ENCODE peak calls at places on chromosomes 7 and 10, in six cellular contexts. T, A, Z, M, G and Y are unnamed samples.

GRCh38 chr10:30127120-30127541 is 67.7 kb upstream of the JCAD start:
- DNase-seq in Z (no peak), G (no peak), A (no peak), T (no peak), M (peak; percentile 69), Y (no peak)

GRCh38 chr10:63456437-63457210 is 9.2 kb downstream of the JMJD1C start:
- DNase-seq in Z (no peak), A (no peak), T (no peak), M (peak; percentile 75), G (no peak), Y (peak; percentile 67)

GRCh38 chr10:48274636-48275035 is at the start of gene FRMPD2:
- DNase-seq in T (no peak), G (peak; percentile 81), M (no peak), A (peak; percentile 87), Z (no peak), Y (no peak)

GRCh38 chr10:86523348-86523747 is 1.8 kb upstream of the WAPL start:
- DNase-seq in M (peak; percentile 40), T (no peak), A (no peak), Z (no peak), G (peak; percentile 59), Y (no peak)

GRCh38 chr7:89623018-89623672 is 531.1 kb upstream of the STEAP1 start:
- DNase-seq in G (peak; percentile 59), Z (peak; percentile 3), A (peak; percentile 40), T (no peak), M (peak; percentile 54), Y (peak; percentile 35)

GRCh38 chr10:133393401-133394063 is 425 bp upstream of the MTG1 start:
- DNase-seq in Z (no peak), T (no peak), M (peak; percentile 5), A (no peak), G (no peak), Y (no peak)

GRCh38 chr10:49379596-49380410 is 16.1 kb downstream of the DRGX start:
- DNase-seq in M (no peak), T (no peak), G (no peak), Z (no peak), A (no peak), Y (no peak)

GRCh38 chr7:135706038-135706742 is 21.8 kb downstream of the SLC13A4 start:
- DNase-seq in M (no peak), A (no peak), Z (no peak), G (no peak), T (no peak), Y (peak; percentile 77)

GRCh38 chr7:151073990-151074389 is 6.6 kb downstream of the FASTK start:
- DNase-seq in Z (no peak), M (no peak), G (no peak), A (no peak), T (no peak), Y (no peak)

GRCh38 chr10:71473671-71474599 is 77.2 kb downstream of the CDH23 start:
- DNase-seq in M (no peak), T (peak; percentile 52), Z (no peak), A (no peak), G (no peak), Y (no peak)

GRCh38 chr7:45060295-45060694 is 28.5 kb downstream of the NACAD start:
- DNase-seq in T (no peak), M (no peak), A (no peak), G (no peak), Z (no peak), Y (no peak)

GRCh38 chr7:149320313-149321124 is 58.5 kb downstream of the ZNF783 start:
- DNase-seq in Z (no peak), T (no peak), M (no peak), A (no peak), G (no peak), Y (no peak)

GRCh38 chr10:15813415-15813814 is 46.9 kb downstream of the MINDY3 start:
- DNase-seq in A (no peak), T (no peak), Z (no peak), M (peak; percentile 50), G (no peak), Y (no peak)

GRCh38 chr7:149764481-149765398 is 8.6 kb downstream of the ZNF467 start:
- DNase-seq in Z (no peak), M (no peak), T (no peak), A (no peak), G (peak; percentile 87), Y (no peak)

GRCh38 chr10:132555648-132556575 is 18.3 kb downstream of the INPP5A start:
- DNase-seq in A (no peak), G (no peak), T (no peak), M (no peak), Z (no peak), Y (no peak)

GRCh38 chr7:77199008-77199966 is at the start of gene FGL2:
- DNase-seq in M (peak; percentile 85), T (peak; percentile 49), A (no peak), Z (no peak), G (peak; percentile 74), Y (peak; percentile 49)

GRCh38 chr10:7364474-7364873 is 46.4 kb downstream of the SFMBT2 start:
- DNase-seq in G (no peak), M (no peak), Z (no peak), A (no peak), T (no peak), Y (no peak)

GRCh38 chr10:49151025-49151445 is 17.2 kb upstream of the FAM170B start:
- DNase-seq in G (no peak), A (no peak), T (no peak), M (no peak), Z (no peak), Y (no peak)

GRCh38 chr10:89389254-89389653 is 3.2 kb upstream of the IFIT1 start:
- DNase-seq in T (no peak), Z (no peak), A (no peak), G (peak; percentile 11), M (peak; percentile 72), Y (peak; percentile 35)

GRCh38 chr10:89382757-89383156 is 4.9 kb downstream of the IFIT1B start:
- DNase-seq in M (no peak), T (no peak), Z (no peak), A (no peak), G (no peak), Y (peak; percentile 55)

DNA sequence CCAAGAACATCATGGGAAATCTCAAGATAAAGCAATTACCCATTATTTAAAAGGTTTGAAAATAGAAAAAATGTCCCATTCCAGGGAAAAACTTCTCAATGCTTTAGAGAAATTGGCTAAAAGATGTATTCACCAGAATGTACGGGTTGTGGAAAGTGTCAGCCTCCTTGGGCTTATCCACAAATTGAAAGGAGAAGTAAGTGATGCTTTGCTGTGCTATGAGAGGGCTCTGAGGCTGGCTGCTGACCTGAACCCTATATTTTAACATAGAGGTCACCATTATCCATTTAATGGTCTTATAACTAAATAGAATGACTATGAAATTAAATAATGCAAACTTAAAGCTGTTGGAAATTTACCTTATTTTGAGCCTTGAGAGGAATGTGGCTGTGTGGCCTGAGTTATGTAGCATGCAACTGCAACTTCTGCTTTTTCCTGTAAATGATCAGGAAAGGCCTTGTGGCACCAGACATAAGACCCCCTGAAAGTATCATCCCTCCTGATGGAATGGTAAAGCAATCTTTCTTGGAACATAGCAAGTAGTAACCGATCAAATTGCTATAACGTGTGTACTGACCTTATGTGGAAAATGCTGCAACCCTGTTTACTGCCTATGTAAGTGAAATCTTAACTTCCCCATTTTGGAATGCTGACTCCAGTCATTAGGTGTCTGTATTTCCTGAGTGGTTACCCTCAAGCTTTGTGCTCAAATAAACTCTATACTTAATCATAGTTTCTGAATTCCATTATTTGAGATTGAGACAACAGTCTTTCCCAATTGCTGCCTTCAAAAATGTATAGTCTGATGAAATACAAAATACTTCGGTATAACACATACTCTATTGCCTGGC is 6.8 kb downstream of the IFIT1B start:
- DNase-seq in G (no peak), T (no peak), A (no peak), M (no peak), Z (no peak), Y (no peak)
- H3K4me3 ChIP-seq in G (no peak overlapping the region), T (no peak overlapping the region), A (no peak overlapping the region), M (no peak overlapping the region), Z (no peak overlapping the region), Y (no peak overlapping the region)

GRCh38 chr7:142693911-142694310 is 55.4 kb upstream of the PRSS1 start:
- DNase-seq in M (no peak), T (no peak), A (no peak), G (no peak), Z (no peak), Y (no peak)

GRCh38 chr7:142690554-142691182 is 58.6 kb upstream of the PRSS1 start:
- DNase-seq in M (no peak), Z (no peak), G (no peak), A (no peak), T (no peak), Y (no peak)

GRCh38 chr7:142685877-142686508 is 63.3 kb upstream of the PRSS1 start:
- DNase-seq in Z (no peak), G (no peak), T (no peak), M (no peak), A (no peak), Y (no peak)

GRCh38 chr7:142689439-142690168 is 59.7 kb upstream of the PRSS1 start:
- DNase-seq in M (peak; percentile 9), A (peak; percentile 9), G (no peak), Z (no peak), T (no peak), Y (no peak)
- TF ChIP-seq CTCF in M (peak; percentile 15), A (no peak), G (peak; percentile 31), Z (peak; percentile 5), T (peak; percentile 16), Y (no peak)

DNA sequence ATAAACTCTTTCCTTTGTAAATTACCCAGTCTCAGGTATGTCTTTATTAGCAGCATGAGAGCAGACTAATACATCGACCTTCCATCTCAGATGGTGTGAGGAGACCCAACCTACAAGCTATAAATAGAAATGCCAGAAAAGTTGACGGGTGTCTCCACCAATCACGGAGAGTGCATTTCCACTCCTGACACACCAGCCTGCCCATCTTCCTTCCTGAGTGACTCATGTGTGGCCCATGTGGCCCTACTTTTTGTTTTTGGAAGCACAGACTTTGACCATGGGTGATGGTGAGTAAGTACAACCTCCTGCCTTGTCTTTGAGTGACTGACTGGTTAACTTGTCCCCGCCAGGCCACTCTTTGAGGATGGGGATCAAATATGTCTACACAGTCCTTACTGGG is 147.1 kb downstream of the OAT start:
- DNase-seq in Z (no peak), G (no peak), T (no peak), A (no peak), M (no peak), Y (no peak)
- H3K4me3 ChIP-seq in Z (no peak overlapping the region), G (no peak overlapping the region), T (no peak overlapping the region), A (no peak overlapping the region), M (no peak overlapping the region), Y (no peak overlapping the region)

DNA sequence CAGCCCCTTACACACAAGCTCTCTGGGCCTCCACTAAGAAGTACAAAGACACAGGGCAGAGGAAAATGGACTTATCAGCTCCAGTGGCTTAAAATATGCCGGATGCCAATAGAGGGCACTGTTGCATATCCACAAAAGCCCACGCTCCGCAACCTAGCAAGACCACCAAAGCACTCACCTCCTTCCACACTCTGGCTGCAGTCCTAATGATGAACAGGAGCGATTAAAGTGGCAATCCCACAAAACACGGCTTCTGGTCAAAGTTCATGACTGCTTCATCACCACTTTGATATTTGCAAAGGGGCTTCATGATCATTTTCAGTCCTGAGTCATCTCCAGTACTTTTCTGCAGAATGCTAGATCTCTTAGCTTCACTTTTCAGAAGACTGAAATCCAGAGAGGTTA is 158.3 kb upstream of the ITGB1 start:
- DNase-seq in Z (no peak), M (peak; percentile 81), A (peak; percentile 31), G (peak; percentile 79), T (no peak), Y (no peak)
- TF ChIP-seq CTCF in Z (no peak), M (peak; percentile 42), A (peak; percentile 61), G (peak; percentile 76), T (peak; percentile 69), Y (peak; percentile 56)